ENCODE peak calls at places on chromosomes 7 and 10, in ten cellular contexts. A, P, X, M, O, U, Z, I, R and L are unnamed samples.

GRCh38 chr10:9038146-9038714 is 983.7 kb downstream of the GATA3 start:
- DNase-seq in A (no peak), P (no peak), X (no peak), M (no peak), O (peak), U (no peak), Z (no peak), I (no peak), R (no peak), L (no peak)

GRCh38 chr10:74821501-74821900 is 4.9 kb upstream of the KAT6B start:
- DNase-seq in A (no peak), P (no peak), X (no peak), M (no peak), O (no peak), U (no peak), Z (no peak), I (no peak), R (no peak), L (no peak)

GRCh38 chr10:47027812-47028260 is 116.6 kb downstream of the PTPN20 start:
- DNase-seq in A (peak), P (no peak), X (no peak), M (no peak), O (no peak), U (no peak), Z (no peak), I (no peak), R (no peak), L (no peak)

GRCh38 chr7:47765373-47765979 is 182.8 kb downstream of the PKD1L1 start:
- DNase-seq in A (no peak), P (no peak), X (no peak), M (no peak), O (no peak), U (no peak), Z (no peak), I (no peak), R (no peak), L (no peak)

GRCh38 chr10:131638049-131638448 is 262.8 kb upstream of the PPP2R2D start:
- DNase-seq in A (no peak), P (no peak), X (no peak), M (no peak), O (no peak), U (no peak), Z (no peak), I (no peak), R (no peak), L (no peak)

GRCh38 chr10:61503051-61503450 is 49.9 kb upstream of the TMEM26 start:
- DNase-seq in A (no peak), P (no peak), X (no peak), M (no peak), O (peak), U (no peak), Z (peak), I (peak), R (no peak), L (no peak)

GRCh38 chr7:141593134-141593533 is 41.9 kb downstream of the AGK start:
- DNase-seq in A (peak), P (peak), X (no peak), M (no peak), O (peak), U (no peak), Z (no peak), I (peak), R (no peak), L (no peak)

GRCh38 chr10:115861864-115862263 is 411.1 kb downstream of the GFRA1 start:
- DNase-seq in A (no peak), P (peak), X (no peak), M (no peak), O (peak), U (no peak), Z (peak), I (peak), R (no peak), L (no peak)

GRCh38 chr10:114487815-114488536 is 83.7 kb upstream of the AFAP1L2 start:
- DNase-seq in A (peak), P (no peak), X (no peak), M (no peak), O (peak), U (no peak), Z (no peak), I (peak), R (no peak), L (no peak)

GRCh38 chr10:13604641-13605040 is 17.9 kb downstream of the PRPF18 start:
- DNase-seq in A (no peak), P (no peak), X (no peak), M (no peak), O (no peak), U (no peak), Z (no peak), I (no peak), R (no peak), L (no peak)

GRCh38 chr7:102125127-102125561 is 161.5 kb upstream of the SH2B2 start:
- DNase-seq in A (peak), P (peak), X (peak), M (no peak), O (peak), U (peak), Z (peak), I (peak), R (peak), L (no peak)

GRCh38 chr7:150716368-150716767 is at the start of gene GIMAP1:
- DNase-seq in A (no peak), P (no peak), X (no peak), M (peak), O (no peak), U (no peak), Z (no peak), I (no peak), R (no peak), L (peak)

GRCh38 chr7:27940341-27940740 is 200.4 kb downstream of the TAX1BP1 start:
- DNase-seq in A (no peak), P (no peak), X (no peak), M (no peak), O (no peak), U (no peak), Z (no peak), I (no peak), R (no peak), L (no peak)

GRCh38 chr7:27933691-27934565 is 194.0 kb downstream of the TAX1BP1 start:
- DNase-seq in A (no peak), P (no peak), X (no peak), M (no peak), O (peak), U (no peak), Z (no peak), I (no peak), R (peak), L (no peak)

GRCh38 chr7:27939893-27940292 is 199.9 kb downstream of the TAX1BP1 start:
- DNase-seq in A (no peak), P (no peak), X (no peak), M (no peak), O (no peak), U (no peak), Z (no peak), I (no peak), R (no peak), L (no peak)

GRCh38 chr7:27930910-27931476 is 191.0 kb downstream of the TAX1BP1 start:
- DNase-seq in A (no peak), P (no peak), X (no peak), M (no peak), O (no peak), U (no peak), Z (no peak), I (no peak), R (no peak), L (no peak)

DNA sequence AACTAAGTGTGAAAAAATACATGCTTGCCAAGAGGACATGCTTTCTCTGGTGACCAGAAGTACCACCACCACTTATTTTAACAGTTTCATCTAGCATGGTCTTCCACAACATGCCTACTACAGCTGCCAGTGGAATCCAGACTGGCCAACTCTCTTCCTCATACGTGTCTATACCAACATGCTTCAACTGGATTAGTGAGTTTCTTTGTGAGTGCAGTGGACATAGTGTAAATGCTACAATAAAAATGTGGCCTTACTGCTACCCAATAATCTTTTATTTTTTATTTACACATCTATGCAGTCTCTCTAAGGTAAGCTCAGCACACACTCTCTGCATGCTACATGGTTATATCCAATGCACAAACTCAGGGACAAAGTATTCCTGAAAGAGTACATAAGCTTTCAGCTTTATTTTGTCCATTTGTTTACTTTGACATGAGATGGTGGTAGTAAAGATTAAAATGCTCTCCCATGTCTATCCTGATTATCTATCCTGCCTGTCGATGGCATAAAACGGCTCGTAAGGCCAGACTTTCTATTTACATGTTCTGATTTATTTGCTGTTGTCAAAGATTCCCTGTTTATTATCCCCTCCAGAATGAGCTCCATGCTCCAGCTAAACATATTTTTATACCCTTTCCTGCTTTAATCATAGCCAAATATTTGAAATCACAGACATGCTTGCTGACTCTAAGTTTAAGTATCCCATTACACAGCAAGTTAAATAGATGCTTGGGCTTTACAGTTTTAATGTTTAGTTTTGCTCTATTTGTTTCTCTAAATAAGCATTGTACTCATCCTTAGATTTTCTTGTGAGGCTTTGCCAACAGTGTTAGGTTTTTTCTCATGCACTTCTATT is 196.5 kb downstream of the TAX1BP1 start:
- DNase-seq in A (no peak), P (peak), X (no peak), M (no peak), O (no peak), U (no peak), Z (no peak), I (peak), R (no peak), L (no peak)
- H3K27ac ChIP-seq in A (no peak), P (no peak), X (no peak), M (no peak), O (no peak), U (no peak), Z (no peak), I (no peak), R (no peak), L (no peak)

DNA sequence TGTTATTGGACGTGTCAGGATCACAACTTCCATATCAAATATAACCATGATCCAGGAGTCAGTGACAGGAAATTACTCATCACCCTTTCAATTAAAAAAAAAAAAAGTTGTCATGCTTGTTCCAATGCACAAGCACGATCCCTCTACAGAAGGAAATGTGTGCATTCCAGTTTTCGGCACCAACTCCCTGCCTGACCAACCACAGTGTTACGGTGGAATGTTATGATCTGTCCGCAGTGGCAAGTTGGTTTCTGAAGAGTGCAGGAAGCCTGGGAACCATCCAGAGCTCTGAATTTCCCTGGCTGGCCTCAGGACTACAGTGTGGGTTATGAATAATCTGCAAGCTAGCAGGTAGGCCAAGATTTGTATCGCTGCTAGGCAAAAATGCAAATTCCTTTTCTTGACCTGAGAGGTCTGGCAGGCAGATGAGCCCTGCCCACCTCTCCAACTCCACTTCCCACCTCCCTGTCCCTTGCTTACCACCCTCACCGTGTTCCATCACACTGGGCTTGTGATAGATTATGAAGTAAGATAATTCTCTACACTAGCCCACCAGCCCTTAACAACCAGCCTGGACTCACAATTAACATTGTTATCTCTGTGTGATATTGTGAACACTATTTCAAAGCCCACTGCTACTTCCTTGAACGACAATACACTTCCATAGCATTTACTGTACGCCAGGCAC is 20.4 kb downstream of the FRMPD2 start:
- DNase-seq in A (peak), P (no peak), X (no peak), M (no peak), O (peak), U (no peak), Z (peak), I (no peak), R (no peak), L (no peak)
- H3K27ac ChIP-seq in A (peak), P (no peak), X (no peak), M (no peak), O (no peak), U (no peak), Z (peak), I (no peak), R (no peak), L (no peak)

DNA sequence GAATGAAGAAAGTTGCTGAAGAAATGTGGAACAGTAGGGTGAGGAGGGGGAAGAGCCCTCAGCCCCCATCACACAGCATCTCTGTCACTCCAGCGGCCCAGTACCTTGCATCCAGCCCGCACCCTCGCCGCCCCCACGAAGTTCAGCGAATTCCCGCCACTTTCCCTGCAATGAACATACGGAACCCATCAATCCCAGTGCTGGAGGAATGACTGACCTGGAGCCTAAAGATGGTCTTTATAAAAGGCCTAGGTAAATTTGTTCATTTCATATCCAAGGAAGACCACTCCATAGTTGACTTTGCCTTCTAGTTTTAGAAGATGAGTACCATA is 782 bp upstream of the KIF5B start:
- DNase-seq in A (no peak), P (no peak), X (no peak), M (no peak), O (no peak), U (no peak), Z (no peak), I (no peak), R (no peak), L (no peak)
- H3K27ac ChIP-seq in A (peak), P (peak), X (no peak), M (peak), O (no peak), U (peak), Z (peak), I (no peak), R (no peak), L (no peak)

DNA sequence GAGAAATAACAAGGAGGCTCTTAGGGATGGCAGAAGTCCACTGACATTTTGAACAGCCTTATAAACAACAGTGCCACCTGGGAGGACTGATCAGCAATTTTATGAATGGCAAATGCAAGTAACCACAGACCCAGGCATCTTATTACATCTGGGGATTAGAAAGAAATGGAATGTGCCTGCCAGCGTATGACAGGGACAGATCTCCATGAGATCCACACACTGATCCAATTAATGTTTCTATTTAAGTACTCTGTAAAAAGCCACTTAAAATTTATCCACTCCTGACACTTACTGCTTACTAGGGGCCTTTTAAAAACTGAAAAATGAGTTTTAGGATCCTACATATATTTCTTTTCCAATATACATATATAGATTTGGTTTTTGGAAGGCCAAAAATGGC is 28.6 kb downstream of the PARD3 start:
- DNase-seq in A (no peak), P (no peak), X (no peak), M (no peak), O (no peak), U (no peak), Z (no peak), I (peak), R (no peak), L (no peak)
- H3K27ac ChIP-seq in A (no peak), P (no peak), X (no peak), M (no peak), O (no peak), U (no peak), Z (no peak), I (no peak), R (no peak), L (no peak)

DNA sequence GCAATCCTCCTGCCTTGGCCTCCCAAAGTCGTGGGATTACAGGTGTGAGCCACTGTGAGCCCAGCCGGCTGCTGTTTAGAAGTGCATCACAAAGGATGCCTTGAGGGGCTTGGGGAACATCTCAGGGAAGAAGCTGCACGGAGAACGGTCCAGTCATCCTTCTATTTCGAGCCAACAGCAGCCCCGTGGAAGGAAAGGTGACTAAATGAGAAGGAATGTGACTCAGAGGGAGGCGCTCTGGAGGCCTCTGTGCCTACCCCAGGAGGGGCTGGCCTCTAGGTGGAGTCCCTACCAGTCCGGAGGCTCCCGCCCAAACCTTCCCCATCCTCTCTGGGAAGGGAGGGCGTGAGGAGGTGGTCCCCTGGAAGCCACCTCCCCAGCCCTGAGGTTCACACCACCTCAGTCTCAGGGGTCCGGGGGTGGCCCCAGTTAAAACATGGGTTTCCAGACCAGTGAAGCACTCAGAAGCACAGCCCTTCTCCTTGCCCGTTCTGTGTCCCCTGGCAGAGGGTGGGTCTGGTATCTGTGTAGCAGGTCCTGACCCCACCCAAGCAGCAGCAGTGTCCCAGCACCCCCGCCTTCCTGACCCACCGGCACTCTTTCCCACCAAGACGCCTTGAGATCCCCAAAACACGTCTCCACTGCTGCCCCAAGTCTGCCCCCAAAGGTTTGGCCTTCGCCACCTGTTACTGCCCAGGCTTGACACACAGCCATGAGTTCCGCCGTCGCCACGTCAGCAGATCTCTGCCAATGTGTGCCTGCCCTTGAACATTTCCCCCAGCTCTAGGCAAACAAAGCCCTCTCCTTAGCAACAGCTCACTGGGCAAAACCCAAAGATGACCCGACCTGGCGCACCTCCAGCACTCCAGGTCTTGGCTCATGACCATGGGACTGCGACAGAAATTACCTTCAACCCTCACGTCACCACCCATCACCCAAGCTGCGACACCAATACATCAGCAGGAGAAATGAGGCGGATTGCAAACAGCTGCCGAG is 75.9 kb downstream of the CTBP2 start:
- DNase-seq in A (peak), P (peak), X (peak), M (no peak), O (peak), U (peak), Z (peak), I (peak), R (no peak), L (no peak)
- H3K27ac ChIP-seq in A (peak), P (peak), X (no peak), M (no peak), O (peak), U (peak), Z (peak), I (peak), R (no peak), L (no peak)

DNA sequence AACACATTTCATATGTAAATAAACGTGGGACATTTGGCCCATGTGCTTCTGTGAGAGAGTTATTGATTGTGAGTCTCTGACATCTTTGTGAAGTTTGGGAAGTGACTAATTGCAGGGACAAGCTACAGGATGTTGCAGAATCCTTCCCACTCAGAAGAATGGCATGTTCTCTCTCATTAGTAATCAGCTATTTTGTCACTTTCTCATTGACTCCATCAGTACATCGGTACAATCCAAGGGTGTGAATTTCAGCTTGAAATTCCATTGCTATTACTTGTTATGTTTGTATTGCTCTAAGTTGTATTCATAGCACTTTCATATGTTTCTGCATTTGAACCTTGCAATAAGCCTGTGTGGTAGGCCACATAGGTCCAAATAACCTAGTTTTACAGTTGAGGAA is 100.0 kb upstream of the KCNMA1 start:
- DNase-seq in A (no peak), P (peak), X (no peak), M (no peak), O (peak), U (no peak), Z (peak), I (peak), R (no peak), L (no peak)
- H3K27ac ChIP-seq in A (peak), P (no peak), X (no peak), M (no peak), O (peak), U (no peak), Z (peak), I (no peak), R (no peak), L (no peak)